ENCODE peak calls at places on chromosome 18, in seven cellular contexts. U is NCI-H1092, I is NCI-H446 treated with DMSO at 0.1 percent for 48 hours, X is erythroblast, Z is foreskin fibroblast, A is omental fat pad, N is cardiac fibroblast. Y is an unnamed sample.

GRCh38 chr18:49563701-49564100 is 1.8 kb downstream of the LIPG start:
- DNase-seq in I (no peak), X (no peak), Z (no peak), U (no peak), N (no peak), A (no peak), Y (no peak)

GRCh38 chr18:8277270-8277669 is 332.0 kb upstream of the RAB12 start:
- DNase-seq in X (no peak), Z (peak; percentile 14), U (no peak), N (peak; percentile 25), I (no peak), A (no peak), Y (no peak)

GRCh38 chr18:25284861-25285574 is 66.9 kb downstream of the ZNF521 start:
- DNase-seq in A (no peak), I (peak; percentile 2), Z (peak; percentile 53), N (peak; percentile 62), U (no peak), X (no peak), Y (no peak)

GRCh38 chr18:37435150-37435872 is 130.3 kb downstream of the CELF4 start:
- DNase-seq in X (no peak), N (no peak), A (no peak), Z (no peak), I (no peak), U (no peak), Y (no peak)

GRCh38 chr18:79345366-79345765 is 50.4 kb upstream of the NFATC1 start:
- DNase-seq in X (no peak), U (no peak), N (no peak), I (no peak), A (no peak), Z (no peak), Y (no peak)

GRCh38 chr18:11658989-11659388 is 30.1 kb upstream of the GNAL start:
- DNase-seq in Z (no peak), A (no peak), U (no peak), X (no peak), I (no peak), N (peak; percentile 4), Y (peak; percentile 41)

GRCh38 chr18:65725421-65726050 is 25.3 kb upstream of the CDH7 start:
- DNase-seq in Z (no peak), X (peak; percentile 3), A (no peak), U (peak; percentile 45), N (no peak), I (peak; percentile 36), Y (no peak)

GRCh38 chr18:71398530-71398929 is 1109.7 kb downstream of the SOCS6 start:
- DNase-seq in Z (peak; percentile 2), U (peak; percentile 73), A (no peak), X (no peak), I (no peak), N (peak; percentile 36), Y (no peak)

GRCh38 chr18:71630686-71631085 is 913.5 kb downstream of the CBLN2 start:
- DNase-seq in X (no peak), A (no peak), U (no peak), N (peak; percentile 13), I (no peak), Z (peak; percentile 1), Y (peak; percentile 55)

GRCh38 chr18:49019446-49020045 is 68.8 kb upstream of the SMAD7 start:
- DNase-seq in N (peak; percentile 11), X (no peak), A (peak; percentile 20), I (no peak), Z (no peak), U (no peak), Y (no peak)

GRCh38 chr18:36546028-36546427 is 248.5 kb downstream of the FHOD3 start:
- DNase-seq in Z (no peak), I (no peak), X (no peak), A (no peak), U (no peak), N (no peak), Y (no peak)

GRCh38 chr18:7822435-7823425 is 255.6 kb downstream of the PTPRM start:
- DNase-seq in N (peak; percentile 32), A (no peak), I (no peak), Z (no peak), U (no peak), X (no peak), Y (no peak)

GRCh38 chr18:55821219-55821618 is 233.2 kb upstream of the TCF4 start:
- DNase-seq in I (no peak), A (no peak), Z (peak; percentile 79), N (peak; percentile 49), X (no peak), U (no peak), Y (peak; percentile 6)

GRCh38 chr18:32315881-32316280 is 126.0 kb downstream of the MEP1B start:
- DNase-seq in I (no peak), Z (peak; percentile 68), U (no peak), X (no peak), N (peak; percentile 86), A (no peak), Y (peak; percentile 43)

GRCh38 chr18:48866028-48866733 is 84.6 kb downstream of the SMAD7 start:
- DNase-seq in U (peak; percentile 95), A (no peak), N (peak; percentile 46), Z (peak; percentile 91), X (no peak), I (peak; percentile 80), Y (no peak)

GRCh38 chr18:58552057-58552461 is 76.8 kb downstream of the ALPK2 start:
- DNase-seq in X (no peak), Z (peak; percentile 60), I (no peak), A (no peak), U (no peak), N (peak; percentile 62), Y (no peak)

GRCh38 chr18:12361770-12362378 is 15.2 kb downstream of the AFG3L2 start:
- DNase-seq in U (no peak), X (peak; percentile 95), I (no peak), N (no peak), A (no peak), Z (no peak), Y (no peak)

GRCh38 chr18:69789794-69790193 is 157.9 kb downstream of the CD226 start:
- DNase-seq in Z (no peak), N (no peak), A (no peak), I (no peak), X (no peak), U (no peak), Y (no peak)

GRCh38 chr18:9757851-9758587 is 49.9 kb downstream of the RAB31 start:
- DNase-seq in I (no peak), N (peak; percentile 64), Z (peak; percentile 62), U (no peak), A (no peak), X (no peak), Y (peak; percentile 68)

GRCh38 chr18:71485578-71485977 is 1058.6 kb downstream of the CBLN2 start:
- DNase-seq in U (no peak), Z (peak; percentile 68), I (no peak), A (no peak), N (peak; percentile 85), X (no peak), Y (peak; percentile 37)

GRCh38 chr18:73879771-73880170 is 267.9 kb downstream of the FBXO15 start:
- DNase-seq in Z (peak; percentile 64), X (no peak), N (peak; percentile 52), A (no peak), I (no peak), U (no peak), Y (peak; percentile 57)

GRCh38 chr18:60471652-60472051 is 99.1 kb upstream of the MC4R start:
- DNase-seq in U (no peak), I (peak; percentile 37), A (no peak), Z (peak; percentile 41), N (peak; percentile 60), X (no peak), Y (no peak)

GRCh38 chr18:46431522-46432171 is 225.4 kb downstream of the LOXHD1 start:
- DNase-seq in X (no peak), N (no peak), Z (no peak), I (peak; percentile 2), U (no peak), A (no peak), Y (no peak)

GRCh38 chr18:37668971-37669747 is 103.6 kb upstream of the CELF4 start:
- DNase-seq in X (no peak), U (peak; percentile 68), A (no peak), Z (no peak), I (no peak), N (no peak), Y (no peak)

GRCh38 chr18:67217551-67218166 is 298.9 kb downstream of the DSEL start:
- DNase-seq in U (peak; percentile 29), N (peak; percentile 89), A (peak; percentile 33), X (peak; percentile 70), I (peak; percentile 11), Z (peak; percentile 79), Y (peak; percentile 5)

GRCh38 chr18:22946841-22947240 is 13.7 kb downstream of the RBBP8 start:
- DNase-seq in I (no peak), N (no peak), A (no peak), X (no peak), Z (peak; percentile 35), U (no peak), Y (no peak)

GRCh38 chr18:27413495-27414401 is 228.6 kb upstream of the CHST9 start:
- DNase-seq in U (no peak), Z (peak; percentile 29), I (no peak), N (peak; percentile 43), X (no peak), A (no peak), Y (peak; percentile 39)

GRCh38 chr18:55224086-55224625 is 264.9 kb upstream of the CCDC68 start:
- DNase-seq in Z (peak; percentile 35), U (no peak), X (no peak), I (no peak), N (peak; percentile 63), A (no peak), Y (no peak)

GRCh38 chr18:37235583-37235982 is 330.0 kb downstream of the CELF4 start:
- DNase-seq in U (no peak), A (no peak), N (no peak), I (no peak), X (no peak), Z (no peak), Y (no peak)

GRCh38 chr18:74897971-74898657 is 300.4 kb downstream of the ZNF407 start:
- DNase-seq in X (no peak), A (no peak), I (no peak), N (peak; percentile 72), Z (peak; percentile 78), U (no peak), Y (no peak)

GRCh38 chr18:79796531-79797390 is 977 bp upstream of the KCNG2 start:
- DNase-seq in A (no peak), Z (peak; percentile 31), X (no peak), U (no peak), N (peak; percentile 59), I (no peak), Y (no peak)

GRCh38 chr18:12032786-12033642 is 51.7 kb downstream of the IMPA2 start:
- DNase-seq in I (no peak), N (peak; percentile 76), X (no peak), A (no peak), U (no peak), Z (peak; percentile 72), Y (no peak)

GRCh38 chr18:741931-742512 is 29.6 kb upstream of the ENOSF1 start:
- DNase-seq in U (no peak), I (peak; percentile 35), N (peak; percentile 71), A (no peak), Z (peak; percentile 67), X (peak; percentile 78), Y (no peak)

GRCh38 chr18:79635127-79635726 is 44.4 kb upstream of the CTDP1 start:
- DNase-seq in X (no peak), A (no peak), U (no peak), N (no peak), I (no peak), Z (no peak), Y (no peak)

GRCh38 chr18:22691988-22692710 is 241.0 kb upstream of the RBBP8 start:
- DNase-seq in N (peak; percentile 93), A (no peak), I (no peak), U (no peak), X (no peak), Z (peak; percentile 82), Y (peak; percentile 88)

GRCh38 chr18:23712445-23712844 is 23.2 kb downstream of the LAMA3 start:
- DNase-seq in Z (no peak), N (no peak), X (no peak), I (no peak), U (no peak), A (no peak), Y (no peak)

GRCh38 chr18:9743200-9744016 is 35.3 kb downstream of the RAB31 start:
- DNase-seq in U (no peak), Z (peak; percentile 98), I (no peak), A (no peak), X (no peak), N (peak; percentile 99), Y (peak; percentile 95)

Y was measured in NCI-H226.